ENCODE peak calls at places on chromosome 2, in six cellular contexts. Z is HFFc6, H is MCF 10A, O is GDM1, Y is AG08395, K is RWPE2. I is an unnamed sample.

GRCh38 chr2:118269408-118270051 is 181.3 kb downstream of the INSIG2 start:
- DNase-seq in Z (no peak), H (peak), O (no peak), Y (no peak), K (no peak), I (no peak)

GRCh38 chr2:29193111-29193510 is 77.9 kb downstream of the CLIP4 start:
- DNase-seq in Z (no peak), H (no peak), O (no peak), Y (no peak), K (no peak), I (no peak)

GRCh38 chr2:44822174-44822573 is 119.3 kb upstream of the SIX3 start:
- DNase-seq in Z (no peak), H (no peak), O (no peak), Y (no peak), K (no peak), I (no peak)

GRCh38 chr2:62306751-62307468 is 111.0 kb downstream of the B3GNT2 start:
- DNase-seq in Z (no peak), H (peak), O (no peak), Y (no peak), K (no peak), I (peak)

GRCh38 chr2:191607101-191607500 is 70.8 kb upstream of the NABP1 start:
- DNase-seq in Z (no peak), H (peak), O (no peak), Y (no peak), K (no peak), I (no peak)

GRCh38 chr2:192741889-192742288 is 547.2 kb upstream of the TMEFF2 start:
- DNase-seq in Z (no peak), H (peak), O (no peak), Y (no peak), K (no peak), I (no peak)

GRCh38 chr2:39220136-39220535 is 23.6 kb downstream of the CDKL4 start:
- DNase-seq in Z (no peak), H (no peak), O (no peak), Y (no peak), K (no peak), I (no peak)

GRCh38 chr2:32862269-32863055 is 84.3 kb upstream of the LTBP1 start:
- DNase-seq in Z (no peak), H (no peak), O (no peak), Y (no peak), K (no peak), I (no peak)

GRCh38 chr2:113838277-113838676 is 51.6 kb upstream of the ACTR3 start:
- DNase-seq in Z (no peak), H (no peak), O (no peak), Y (no peak), K (no peak), I (no peak)

GRCh38 chr2:60966465-60967405 is 50.8 kb upstream of the PEX13 start:
- DNase-seq in Z (no peak), H (no peak), O (no peak), Y (no peak), K (no peak), I (no peak)

GRCh38 chr2:227856697-227857096 is 14.7 kb upstream of the DAW1 start:
- DNase-seq in Z (no peak), H (no peak), O (no peak), Y (no peak), K (no peak), I (no peak)

GRCh38 chr2:17851731-17852585 is 26.5 kb upstream of the KCNS3 start:
- DNase-seq in Z (peak), H (peak), O (peak), Y (peak), K (no peak), I (peak)

GRCh38 chr2:231191896-231192872 is 6.2 kb upstream of the ARMC9 start:
- DNase-seq in Z (peak), H (peak), O (no peak), Y (peak), K (no peak), I (peak)

GRCh38 chr2:148209598-148209997 is 188.7 kb downstream of the MBD5 start:
- DNase-seq in Z (no peak), H (no peak), O (no peak), Y (no peak), K (no peak), I (no peak)

GRCh38 chr2:221981918-221982317 is 316.9 kb downstream of the PAX3 start:
- DNase-seq in Z (no peak), H (no peak), O (no peak), Y (no peak), K (no peak), I (no peak)

GRCh38 chr2:100840519-100840918 is 20.6 kb downstream of the NPAS2 start:
- DNase-seq in Z (no peak), H (no peak), O (no peak), Y (no peak), K (no peak), I (no peak)